ENCODE peak calls at places on chromosomes 4 and X, in five cellular contexts. C is PC-3, V is cardiac muscle cell, E is endodermal cell, Y is adrenal gland. L is an unnamed sample.

GRCh38 chr4:162274354-162274753 is 110.6 kb upstream of the FSTL5 start:
- DNase-seq in C (peak; percentile 11), V (no peak), E (no peak), Y (peak; percentile 41), L (no peak)

GRCh38 chrX:108304210-108304609 is 134.0 kb downstream of the COL4A6 start:
- DNase-seq in C (peak; percentile 41), V (peak; percentile 52), E (no peak), Y (no peak), L (no peak)

GRCh38 chr4:37219251-37219650 is 25.3 kb upstream of the NWD2 start:
- DNase-seq in C (no peak), V (no peak), E (no peak), Y (no peak), L (no peak)

GRCh38 chr4:185298728-185299394 is 89.5 kb downstream of the SNX25 start:
- DNase-seq in C (no peak), V (no peak), E (no peak), Y (no peak), L (no peak)

GRCh38 chr4:73589887-73590801 is 30.1 kb downstream of the RASSF6 start:
- DNase-seq in C (no peak), V (peak; percentile 47), E (no peak), Y (no peak), L (no peak)

GRCh38 chr4:148126825-148127224 is 315.4 kb downstream of the NR3C2 start:
- DNase-seq in C (no peak), V (no peak), E (no peak), Y (no peak), L (no peak)

GRCh38 chr4:77015390-77015789 is 60.4 kb downstream of the CCNI start:
- DNase-seq in C (no peak), V (no peak), E (peak; percentile 68), Y (no peak), L (no peak)

GRCh38 chr4:8393593-8394038 is 46.9 kb downstream of the ACOX3 start:
- DNase-seq in C (peak; percentile 91), V (peak; percentile 96), E (no peak), Y (peak; percentile 81), L (peak; percentile 68)

GRCh38 chrX:48648299-48648698 is 35.3 kb upstream of the WAS start:
- DNase-seq in C (peak; percentile 59), V (peak; percentile 72), E (peak; percentile 64), Y (peak; percentile 44), L (peak; percentile 72)

GRCh38 chr4:80990851-80991250 is 39.7 kb upstream of the BMP3 start:
- DNase-seq in C (no peak), V (no peak), E (peak; percentile 52), Y (no peak), L (no peak)

GRCh38 chr4:37827030-37827705 is 682 bp downstream of the PGM2 start:
- DNase-seq in C (peak; percentile 75), V (peak; percentile 48), E (no peak), Y (peak; percentile 29), L (no peak)

GRCh38 chr4:176393306-176394013 is 73.7 kb downstream of the SPCS3 start:
- DNase-seq in C (no peak), V (no peak), E (peak; percentile 47), Y (no peak), L (no peak)

GRCh38 chrX:42602136-42602535 is 175.8 kb downstream of the PPP1R2C start:
- DNase-seq in C (no peak), V (peak; percentile 58), E (no peak), Y (no peak), L (no peak)

GRCh38 chrX:97334850-97335249 is 451.1 kb downstream of the RPA4 start:
- DNase-seq in C (no peak), V (no peak), E (no peak), Y (no peak), L (no peak)

GRCh38 chr4:17811078-17811603 is 362 bp downstream of the NCAPG start:
- DNase-seq in C (no peak), V (no peak), E (no peak), Y (no peak), L (peak; percentile 42)

DNA sequence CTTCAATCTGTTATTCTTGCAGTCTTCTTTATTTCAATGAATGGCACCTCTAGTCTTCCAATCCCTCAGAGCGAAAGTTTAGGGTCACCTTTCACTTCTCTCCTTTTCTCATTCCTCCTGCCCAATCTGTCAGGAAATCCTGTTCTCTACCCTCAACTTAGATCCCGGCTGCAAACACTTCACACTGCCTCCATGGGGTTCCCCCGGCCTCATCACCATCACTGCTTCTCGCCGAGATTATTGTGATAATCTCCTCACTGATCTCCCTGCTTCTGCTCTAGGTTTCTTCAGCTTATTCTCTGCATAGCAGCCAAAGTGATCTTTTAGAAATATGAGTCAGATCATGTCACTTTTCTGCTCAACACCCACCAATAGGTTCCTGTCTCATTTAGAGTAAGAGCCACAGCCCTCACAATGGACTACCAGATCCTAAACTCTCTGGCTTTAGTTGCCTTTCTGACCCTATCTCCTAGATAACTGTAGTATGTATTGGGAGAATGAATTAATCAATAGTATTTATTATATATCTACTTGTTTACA is 43.6 kb upstream of the TBC1D9 start:
- DNase-seq in C (no peak), V (no peak), E (peak; percentile 72), Y (no peak), L (peak; percentile 63)
- TF ChIP-seq CTCF in C (no peak), V (no peak), E (no peak), Y (no peak), L (no peak)

DNA sequence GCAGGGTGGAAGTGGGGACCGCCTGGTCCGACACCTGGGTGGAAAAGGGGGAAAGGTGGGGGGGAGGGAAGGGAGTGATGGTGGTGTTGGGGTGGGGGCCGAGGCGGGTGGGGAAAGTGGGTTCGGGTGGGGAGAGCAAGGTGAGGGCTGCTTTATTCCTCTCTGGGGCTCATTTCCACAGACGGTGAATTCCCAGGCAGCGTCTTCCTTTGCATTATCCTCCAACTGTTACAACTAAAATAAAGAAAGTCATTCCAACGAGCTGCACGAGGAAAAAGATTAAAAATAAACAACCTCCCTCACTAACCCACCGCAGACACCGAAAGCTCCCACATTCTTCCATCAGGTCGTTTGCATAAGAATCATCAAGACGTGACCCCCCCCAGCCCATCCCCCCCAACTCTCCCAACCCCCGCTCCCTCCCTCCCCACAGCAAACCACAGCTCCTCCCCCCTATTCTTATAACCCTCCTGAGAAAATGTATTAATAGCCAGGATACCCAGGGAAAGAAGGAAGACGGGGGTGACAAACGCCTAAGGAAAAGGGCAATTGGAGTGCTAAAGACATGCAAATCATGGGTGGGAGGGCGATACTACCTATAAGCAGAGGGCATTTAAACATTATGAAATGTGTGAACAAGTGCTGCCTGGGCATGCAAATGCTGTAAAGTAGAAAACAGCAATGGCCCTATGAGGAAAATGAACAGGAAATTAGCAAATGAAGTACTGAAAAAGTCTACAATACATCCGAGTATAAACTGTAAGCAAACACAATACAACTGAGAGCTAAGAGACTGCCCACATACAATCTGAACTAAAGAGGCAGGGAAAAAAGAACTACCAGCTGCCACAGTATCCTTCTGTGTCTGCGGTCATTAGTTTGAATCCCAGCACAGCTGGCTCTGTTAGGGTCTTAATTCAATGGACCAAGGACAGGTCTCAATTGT is 2.6 kb downstream of the CXXC4 start:
- DNase-seq in C (no peak), V (peak; percentile 13), E (peak; percentile 85), Y (no peak), L (peak; percentile 64)
- H3K4me3 ChIP-seq in C (peak overlapping the region; percentile 64), V (peak overlapping the region; percentile 82), E (peak overlapping the region; percentile 70), Y (peak overlapping the region; percentile 22), L (peak overlapping the region; percentile 82)

GRCh38 chrX:153981231-153981630 is 8.7 kb downstream of the TMEM187 start:
- DNase-seq in C (no peak), V (no peak), E (no peak), Y (no peak), L (no peak)
- H3K27ac ChIP-seq in C (no peak overlapping the region), V (no peak overlapping the region), E (peak overlapping the region; percentile 63), Y (peak overlapping the region; percentile 77), L (peak overlapping the region; percentile 22)

DNA sequence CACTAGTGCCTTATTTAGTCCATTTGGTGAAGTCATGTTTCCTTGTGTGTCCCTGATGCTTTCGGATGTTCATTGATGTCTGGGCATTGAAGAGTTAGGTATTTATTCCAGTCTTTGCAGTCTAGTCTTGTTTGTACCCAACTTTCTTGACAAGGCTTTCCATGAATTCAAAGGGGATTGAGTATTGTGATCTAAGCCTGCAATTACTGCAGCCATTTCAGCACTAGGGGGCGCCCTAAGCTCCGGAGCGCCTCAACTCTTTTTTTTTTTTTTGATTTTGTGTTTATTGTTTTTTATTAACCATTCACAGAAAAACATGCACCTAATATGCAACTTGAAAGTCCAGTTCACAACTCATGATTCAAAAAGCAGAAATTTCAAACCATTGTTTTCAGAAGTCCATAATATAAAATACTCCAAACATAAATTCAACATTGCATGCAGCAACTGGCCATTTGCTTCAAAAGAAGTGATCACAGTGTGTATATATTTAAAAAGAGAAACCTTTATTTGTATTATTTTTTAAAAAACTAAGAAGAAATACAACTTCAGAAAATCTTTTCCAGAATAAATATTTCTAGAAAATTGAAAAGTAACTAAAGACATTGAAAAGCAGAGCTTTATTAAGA is 59.2 kb downstream of the PTPN13 start:
- DNase-seq in C (peak; percentile 34), V (no peak), E (peak; percentile 64), Y (no peak), L (no peak)
- TF ChIP-seq CTCF in C (peak; percentile 65), V (peak; percentile 36), E (peak; percentile 86), Y (no peak), L (peak; percentile 36)

GRCh38 chr4:39825090-39825489 is 127.2 kb downstream of the UBE2K start:
- DNase-seq in C (no peak), V (no peak), E (no peak), Y (no peak), L (no peak)

GRCh38 chr4:39820186-39820585 is 122.2 kb downstream of the UBE2K start:
- DNase-seq in C (no peak), V (no peak), E (peak; percentile 74), Y (no peak), L (no peak)

GRCh38 chr4:39825741-39826231 is 127.8 kb downstream of the UBE2K start:
- DNase-seq in C (peak; percentile 65), V (peak; percentile 45), E (no peak), Y (peak; percentile 35), L (no peak)

GRCh38 chr4:39821951-39822350 is 124.0 kb downstream of the UBE2K start:
- DNase-seq in C (no peak), V (no peak), E (no peak), Y (no peak), L (no peak)

DNA sequence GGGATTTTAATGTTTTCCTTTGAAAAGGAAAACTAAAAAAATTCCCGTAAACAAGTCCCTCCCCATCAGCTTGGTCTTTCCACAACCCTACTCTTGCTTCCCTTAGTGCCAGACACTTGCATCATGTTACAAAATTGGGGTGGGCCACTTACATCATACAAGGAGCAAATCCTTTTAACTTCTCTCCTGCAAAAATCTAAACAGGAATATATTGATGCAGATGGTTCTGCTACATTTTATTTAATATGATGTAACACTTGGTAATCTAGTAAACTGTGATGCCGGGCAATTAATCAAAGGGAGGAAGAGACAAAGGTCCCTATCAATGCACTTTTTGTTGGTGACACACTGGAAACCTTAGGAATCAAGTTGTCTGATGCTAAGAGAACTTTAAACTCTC is 125.3 kb downstream of the UBE2K start:
- DNase-seq in C (no peak), V (peak; percentile 69), E (no peak), Y (no peak), L (no peak)
- H3K4me3 ChIP-seq in C (no peak overlapping the region), V (no peak overlapping the region), E (no peak overlapping the region), Y (no peak overlapping the region), L (no peak overlapping the region)

GRCh38 chr4:123651127-123651526 is 254.5 kb downstream of the SPRY1 start:
- DNase-seq in C (no peak), V (peak; percentile 21), E (no peak), Y (no peak), L (no peak)
- H3K27ac ChIP-seq in C (no peak overlapping the region), V (no peak overlapping the region), E (no peak overlapping the region), Y (no peak overlapping the region), L (no peak overlapping the region)

GRCh38 chr4:106201373-106201772 is 114.6 kb downstream of the TBCK start:
- DNase-seq in C (peak; percentile 33), V (peak; percentile 44), E (no peak), Y (no peak), L (no peak)
- TF ChIP-seq CTCF in C (peak; percentile 71), V (peak; percentile 64), E (peak; percentile 54), Y (peak; percentile 33), L (peak; percentile 33)